ENCODE peak calls at places on chromosomes 12 and 14, in eight cellular contexts. J is erythroblast; B is body of pancreas; C is fibroblast of lung; Z is GM23248; K is GDM1; I is T-cell; N is stimulated activated CD8-positive, alpha-beta memory T cell treated with anti-CD3 and anti-CD28 coated beads, Interleukin-7, amount 100 ng/mL, for 24 hours. O is an unnamed sample.

GRCh38 chr14:90663680-90664079 is 152.6 kb downstream of the TTC7B start:
- DNase-seq in J (no peak), B (no peak), C (no peak), Z (no peak), K (no peak), I (no peak), N (no peak), O (no peak)

GRCh38 chr12:101018540-101018939 is 191.5 kb downstream of the SLC5A8 start:
- DNase-seq in J (no peak), B (peak), C (peak), Z (peak), K (no peak), I (no peak), N (no peak), O (no peak)

GRCh38 chr14:39050389-39050788 is 52.6 kb downstream of the SEC23A start:
- DNase-seq in J (no peak), B (no peak), C (peak), Z (peak), K (no peak), I (no peak), N (no peak), O (no peak)

GRCh38 chr14:84162658-84163057 is 1367.3 kb upstream of the FLRT2 start:
- DNase-seq in J (no peak), B (no peak), C (no peak), Z (no peak), K (no peak), I (no peak), N (no peak), O (no peak)

GRCh38 chr14:76514599-76514998 is 138.7 kb downstream of the ESRRB start:
- DNase-seq in J (peak), B (peak), C (peak), Z (peak), K (no peak), I (no peak), N (no peak), O (no peak)

GRCh38 chr12:125194999-125195398 is 129.8 kb downstream of the AACS start:
- DNase-seq in J (no peak), B (no peak), C (no peak), Z (no peak), K (no peak), I (no peak), N (no peak), O (no peak)

GRCh38 chr12:5268424-5269210 is 163.3 kb upstream of the NTF3 start:
- DNase-seq in J (no peak), B (no peak), C (no peak), Z (no peak), K (no peak), I (no peak), N (no peak), O (peak)

GRCh38 chr12:1913377-1914115 is 4.9 kb downstream of the CACNA2D4 start:
- DNase-seq in J (no peak), B (no peak), C (no peak), Z (no peak), K (no peak), I (no peak), N (no peak), O (no peak)

GRCh38 chr14:69424139-69424923 is 25.8 kb downstream of the SLC39A9 start:
- DNase-seq in J (no peak), B (no peak), C (peak), Z (peak), K (no peak), I (no peak), N (no peak), O (no peak)

O was measured in NCI-H146.